ENCODE peak calls at places on chromosomes 5 and 9, in nine cellular contexts. A, Z, F, G, D, W, U, C and E are unnamed samples. For H3K4me1, the result is how much of the 10 kb centered on the place peaks cover.

GRCh38 chr9:131661954-131662621 is 77.8 kb downstream of the RAPGEF1 start:
- DNase-seq in A (no peak), Z (no peak), F (peak), G (no peak), D (no peak), W (no peak), U (no peak), C (no peak), E (no peak)

GRCh38 chr5:98341038-98341710 is 432.3 kb upstream of the RGMB start:
- DNase-seq in A (no peak), Z (no peak), F (no peak), G (no peak), D (no peak), W (no peak), U (no peak), C (no peak), E (no peak)

GRCh38 chr5:137300411-137301240 is 198.5 kb downstream of the SPOCK1 start:
- DNase-seq in A (no peak), Z (no peak), F (no peak), G (no peak), D (no peak), W (no peak), U (peak), C (no peak), E (no peak)

GRCh38 chr5:118506453-118506852 is 481.9 kb downstream of the DTWD2 start:
- DNase-seq in A (no peak), Z (no peak), F (no peak), G (no peak), D (no peak), W (no peak), U (no peak), C (no peak), E (no peak)

GRCh38 chr5:122170630-122171029 is 41.3 kb downstream of the ZNF474 start:
- DNase-seq in A (no peak), Z (no peak), F (no peak), G (no peak), D (no peak), W (no peak), U (no peak), C (no peak), E (no peak)

GRCh38 chr9:132639322-132639721 is 30.5 kb downstream of the DDX31 start:
- DNase-seq in A (no peak), Z (no peak), F (no peak), G (no peak), D (peak), W (no peak), U (no peak), C (peak), E (no peak)

GRCh38 chr5:65986050-65986451 is 59.7 kb downstream of the ERBIN start:
- DNase-seq in A (no peak), Z (no peak), F (no peak), G (no peak), D (no peak), W (no peak), U (no peak), C (no peak), E (no peak)

GRCh38 chr9:125700791-125701190 is 6.2 kb downstream of the MAPKAP1 start:
- DNase-seq in A (no peak), Z (no peak), F (no peak), G (no peak), D (no peak), W (no peak), U (no peak), C (no peak), E (no peak)

GRCh38 chr5:95786821-95787408 is 35.6 kb downstream of the GLRX start:
- DNase-seq in A (no peak), Z (no peak), F (no peak), G (no peak), D (no peak), W (no peak), U (no peak), C (no peak), E (no peak)

GRCh38 chr9:23582836-23583235 is 243.2 kb downstream of the ELAVL2 start:
- DNase-seq in A (no peak), Z (no peak), F (no peak), G (no peak), D (no peak), W (no peak), U (no peak), C (no peak), E (no peak)

DNA sequence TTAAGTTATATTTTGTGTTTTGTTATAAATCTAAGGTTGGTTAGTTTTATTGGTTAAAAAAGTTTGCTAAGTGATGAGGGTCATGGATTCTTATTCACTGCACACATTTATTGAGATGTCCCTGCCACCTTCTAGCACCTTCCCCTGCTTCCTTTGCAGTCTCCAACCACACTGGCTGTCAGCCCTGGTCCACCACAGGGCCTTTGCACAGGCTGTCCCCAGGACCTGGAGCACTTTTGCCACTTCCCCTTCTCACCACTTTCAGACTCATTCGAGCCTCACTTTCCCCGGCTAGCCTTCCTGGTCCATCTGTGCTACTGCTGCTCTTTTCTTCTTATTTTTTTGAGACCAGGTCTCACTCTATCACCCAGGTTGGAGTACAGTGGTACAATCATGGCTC is 45.3 kb downstream of the ARHGAP26 start:
- DNase-seq in A (no peak), Z (no peak), F (no peak), G (no peak), D (no peak), W (no peak), U (no peak), C (no peak), E (no peak)
- H3K4me1 ChIP-seq in A (under half), Z (under half), F (under half), G (under half), D (under half), W (under half), U (half or more), C (under half), E (half or more)

DNA sequence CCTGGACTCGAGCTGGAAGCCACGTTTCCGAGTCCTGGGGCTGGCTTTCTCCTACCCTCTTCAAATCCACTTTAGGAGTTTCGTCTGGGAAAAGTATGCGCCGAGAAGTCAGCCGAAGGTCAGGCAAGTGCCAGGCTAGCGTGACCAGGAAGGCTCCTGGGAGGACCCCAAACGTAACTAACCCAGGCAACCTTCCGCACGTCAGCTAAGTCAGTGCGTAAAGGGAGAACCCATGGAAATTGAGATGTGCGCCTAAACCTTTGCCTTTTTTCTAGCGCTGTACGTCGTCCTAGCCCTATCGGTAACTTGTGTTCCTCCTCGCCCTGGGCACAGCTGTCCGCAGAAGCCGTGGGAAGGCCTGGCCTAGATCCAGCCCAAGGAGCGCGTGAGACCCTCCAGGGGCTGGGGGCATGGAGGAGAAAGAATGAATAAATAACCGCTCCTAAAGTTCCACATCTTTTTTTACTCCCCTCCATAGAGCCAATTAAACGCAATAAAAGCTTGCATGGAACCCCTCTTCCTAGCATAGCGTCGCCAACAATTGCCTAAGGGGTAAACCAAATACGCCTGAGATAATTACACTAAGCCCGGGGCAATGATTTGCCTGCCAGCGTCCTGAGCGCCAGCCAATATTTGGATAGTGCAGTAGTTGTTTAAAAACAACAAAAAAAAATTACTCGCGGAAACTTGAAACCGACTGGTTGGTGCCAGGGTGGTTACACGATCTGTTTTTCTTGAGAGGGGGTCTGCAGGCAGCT is 4.0 kb upstream of the FOXB2 start:
- DNase-seq in A (no peak), Z (no peak), F (no peak), G (no peak), D (no peak), W (no peak), U (peak), C (no peak), E (no peak)
- H3K4me3 ChIP-seq in A (no peak), Z (no peak), F (no peak), G (no peak), D (no peak), W (no peak), U (peak), C (no peak), E (peak)

GRCh38 chr9:99783799-99784198 is 37.9 kb upstream of the NR4A3 start:
- DNase-seq in A (no peak), Z (no peak), F (no peak), G (no peak), D (no peak), W (no peak), U (no peak), C (no peak), E (no peak)
- TF ChIP-seq CTCF in A (no peak), Z (no peak), F (no peak), G (no peak), D (no peak), W (no peak), U (no peak), C (no peak), E (no peak)

GRCh38 chr9:70486127-70486526 is 71.7 kb upstream of the KLF9 start:
- DNase-seq in A (peak), Z (no peak), F (no peak), G (no peak), D (no peak), W (no peak), U (no peak), C (no peak), E (no peak)

GRCh38 chr9:70490478-70490877 is 76.0 kb upstream of the KLF9 start:
- DNase-seq in A (no peak), Z (no peak), F (no peak), G (no peak), D (no peak), W (no peak), U (no peak), C (no peak), E (no peak)

GRCh38 chr9:70485273-70485858 is 70.9 kb upstream of the KLF9 start:
- DNase-seq in A (no peak), Z (peak), F (no peak), G (no peak), D (no peak), W (peak), U (peak), C (peak), E (no peak)

GRCh38 chr9:70488793-70489105 is 74.3 kb upstream of the KLF9 start:
- DNase-seq in A (no peak), Z (no peak), F (no peak), G (no peak), D (peak), W (no peak), U (no peak), C (no peak), E (no peak)

GRCh38 chr9:70488098-70488792 is 73.8 kb upstream of the KLF9 start:
- DNase-seq in A (no peak), Z (no peak), F (no peak), G (no peak), D (no peak), W (no peak), U (no peak), C (no peak), E (no peak)
- H3K4me1 ChIP-seq in A (half or more), Z (under half), F (under half), G (under half), D (under half), W (under half), U (half or more), C (under half), E (half or more)

GRCh38 chr9:95062601-95063065 is 254.9 kb downstream of the FANCC start:
- DNase-seq in A (no peak), Z (no peak), F (no peak), G (no peak), D (peak), W (no peak), U (no peak), C (no peak), E (no peak)
- H3K4me3 ChIP-seq in A (no peak), Z (no peak), F (no peak), G (no peak), D (no peak), W (no peak), U (no peak), C (no peak), E (peak)

GRCh38 chr5:134500699-134501430 is 24.6 kb upstream of the JADE2 start:
- DNase-seq in A (no peak), Z (no peak), F (no peak), G (no peak), D (no peak), W (peak), U (no peak), C (no peak), E (no peak)
- TF ChIP-seq CTCF in A (no peak), Z (no peak), F (no peak), G (no peak), D (no peak), W (no peak), U (no peak), C (no peak), E (no peak)

GRCh38 chr9:134365115-134365596 is 38.9 kb downstream of the RXRA start:
- DNase-seq in A (no peak), Z (no peak), F (no peak), G (no peak), D (no peak), W (no peak), U (no peak), C (no peak), E (no peak)
- H3K4me1 ChIP-seq in A (half or more), Z (half or more), F (under half), G (under half), D (under half), W (half or more), U (half or more), C (under half), E (half or more)

GRCh38 chr5:125595095-125595494 is 828.1 kb upstream of the GRAMD2B start:
- DNase-seq in A (peak), Z (no peak), F (no peak), G (no peak), D (no peak), W (peak), U (peak), C (peak), E (no peak)
- H3K4me3 ChIP-seq in A (no peak), Z (no peak), F (no peak), G (no peak), D (no peak), W (no peak), U (no peak), C (no peak), E (no peak)

DNA sequence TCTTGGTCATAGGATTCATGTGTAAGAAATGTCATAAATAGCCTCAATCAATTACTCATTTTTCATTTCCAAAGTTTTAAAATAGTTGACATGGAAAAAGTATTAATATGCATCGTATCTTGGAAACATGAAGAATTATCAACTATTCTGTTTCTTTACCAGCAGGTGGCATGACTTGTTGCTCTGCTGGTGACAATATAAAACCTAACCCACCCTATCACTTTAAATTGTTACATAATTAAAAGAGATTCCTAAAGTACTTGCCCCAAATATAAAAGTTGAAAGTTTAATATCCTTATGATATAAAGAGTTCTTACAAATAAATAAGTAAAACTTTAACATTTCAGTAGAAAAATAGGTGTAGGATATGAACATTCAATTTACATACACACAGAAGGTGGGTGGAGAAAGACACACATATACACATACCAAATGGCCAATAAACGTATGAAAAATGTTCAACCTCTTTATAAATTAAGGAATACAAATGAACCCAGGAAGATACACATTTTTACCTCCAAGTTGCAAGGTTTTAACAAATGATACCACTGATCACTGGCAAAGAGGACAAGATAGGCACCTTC is 30.6 kb downstream of the MAP1B start:
- DNase-seq in A (no peak), Z (no peak), F (no peak), G (no peak), D (no peak), W (no peak), U (no peak), C (no peak), E (no peak)
- TF ChIP-seq CTCF in A (peak), Z (peak), F (peak), G (peak), D (no peak), W (peak), U (no peak), C (peak), E (peak)